ENCODE peak calls at places on chromosome 5, in five cellular contexts. M is WTC11, K is GM12878, D is K562, V is HepG2. Y is an unnamed sample.

GRCh38 chr5:100789641-100790160 is 113.4 kb downstream of the ST8SIA4 start:
- DNase-seq in M (no peak), K (no peak), D (no peak), V (no peak), Y (no peak)

GRCh38 chr5:92401492-92401891 is 1018.4 kb upstream of the ARRDC3 start:
- DNase-seq in M (no peak), K (no peak), D (no peak), V (no peak), Y (no peak)

GRCh38 chr5:8399471-8399870 is 530.5 kb downstream of the MTRR start:
- DNase-seq in M (no peak), K (no peak), D (no peak), V (no peak), Y (no peak)

GRCh38 chr5:66840527-66841013 is 244.4 kb downstream of the MAST4 start:
- DNase-seq in M (no peak), K (peak; percentile 78), D (no peak), V (peak; percentile 29), Y (no peak)

GRCh38 chr5:179484201-179484600 is 66.2 kb upstream of the RUFY1 start:
- DNase-seq in M (no peak), K (no peak), D (no peak), V (no peak), Y (no peak)

GRCh38 chr5:62886603-62887315 is 308.1 kb downstream of the LRRC70 start:
- DNase-seq in M (no peak), K (no peak), D (no peak), V (peak; percentile 14), Y (no peak)

GRCh38 chr5:162052671-162053070 is 14.9 kb upstream of the GABRG2 start:
- DNase-seq in M (no peak), K (no peak), D (no peak), V (no peak), Y (no peak)

GRCh38 chr5:176736271-176736965 is 73.9 kb upstream of the UNC5A start:
- DNase-seq in M (peak; percentile 4), K (no peak), D (no peak), V (no peak), Y (peak; percentile 41)

GRCh38 chr5:113546711-113547159 is 33.2 kb downstream of the YTHDC2 start:
- DNase-seq in M (no peak), K (no peak), D (no peak), V (no peak), Y (no peak)

GRCh38 chr5:135491038-135491551 is 38.9 kb upstream of the TIFAB start:
- DNase-seq in M (no peak), K (no peak), D (no peak), V (no peak), Y (no peak)

GRCh38 chr5:174571662-174572397 is 152.6 kb upstream of the MSX2 start:
- DNase-seq in M (no peak), K (no peak), D (no peak), V (peak; percentile 28), Y (no peak)

GRCh38 chr5:77312411-77312810 is 101.9 kb downstream of the PDE8B start:
- DNase-seq in M (no peak), K (no peak), D (no peak), V (no peak), Y (no peak)

GRCh38 chr5:39138182-39138487 is 63.9 kb upstream of the RICTOR start:
- DNase-seq in M (no peak), K (no peak), D (no peak), V (no peak), Y (no peak)

GRCh38 chr5:123670981-123671557 is 159.1 kb downstream of the CSNK1G3 start:
- DNase-seq in M (peak; percentile 53), K (no peak), D (peak; percentile 33), V (peak; percentile 34), Y (peak; percentile 9)

GRCh38 chr5:168307925-168308584 is 16.6 kb downstream of the WWC1 start:
- DNase-seq in M (no peak), K (no peak), D (no peak), V (no peak), Y (no peak)

GRCh38 chr5:130164966-130165365 is 260.7 kb downstream of the CHSY3 start:
- DNase-seq in M (no peak), K (no peak), D (no peak), V (no peak), Y (no peak)

GRCh38 chr5:181170996-181171395 is 23.6 kb downstream of the OR2V2 start:
- DNase-seq in M (no peak), K (no peak), D (no peak), V (no peak), Y (no peak)

GRCh38 chr5:59266410-59266809 is 627.1 kb downstream of the PDE4D start:
- DNase-seq in M (no peak), K (no peak), D (no peak), V (no peak), Y (no peak)

GRCh38 chr5:167725741-167726140 is 565.7 kb upstream of the WWC1 start:
- DNase-seq in M (no peak), K (no peak), D (no peak), V (no peak), Y (no peak)

GRCh38 chr5:52674815-52675545 is 112.7 kb upstream of the ITGA1 start:
- DNase-seq in M (no peak), K (no peak), D (no peak), V (no peak), Y (no peak)

GRCh38 chr5:79418276-79418675 is 95.7 kb downstream of the HOMER1 start:
- DNase-seq in M (no peak), K (no peak), D (no peak), V (no peak), Y (no peak)

GRCh38 chr5:82349651-82350050 is 71.5 kb upstream of the RPS23 start:
- DNase-seq in M (peak; percentile 79), K (no peak), D (peak; percentile 58), V (no peak), Y (peak; percentile 33)
- TF ChIP-seq ATF2 in M (no peak), K (no peak), D (no peak), V (no peak), Y (no peak)

GRCh38 chr5:151660616-151661015 is 26.1 kb downstream of the SPARC start:
- DNase-seq in M (no peak), K (no peak), D (no peak), V (no peak), Y (no peak)
- TF ChIP-seq ATF2 in M (no peak), K (no peak), D (no peak), V (no peak), Y (no peak)

DNA sequence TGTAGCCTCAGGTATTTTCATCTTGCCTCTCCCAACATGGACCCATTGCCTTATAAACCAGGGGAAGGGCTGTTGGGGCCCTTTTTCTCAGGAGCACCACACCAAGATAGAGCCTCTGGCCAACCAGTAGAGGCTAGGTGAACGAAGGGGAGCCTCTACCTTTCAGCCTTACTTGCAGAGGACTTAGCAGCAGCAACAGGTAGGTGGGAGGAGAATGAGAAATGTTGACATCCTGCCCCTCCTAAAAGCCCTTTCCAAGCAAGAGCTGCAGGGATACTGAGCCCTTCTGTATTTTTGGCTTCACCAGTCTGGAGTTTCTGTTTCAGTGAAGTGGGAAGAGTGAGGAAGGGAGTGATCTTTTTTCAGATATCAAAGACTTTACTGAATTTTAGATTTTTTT is 77.4 kb downstream of the MTREX start:
- DNase-seq in M (no peak), K (no peak), D (no peak), V (no peak), Y (no peak)
- TF ChIP-seq ATF2 in M (no peak), K (no peak), D (no peak), V (no peak), Y (no peak)

GRCh38 chr5:34652466-34652865 is 3.7 kb upstream of the RAI14 start:
- DNase-seq in M (no peak), K (no peak), D (no peak), V (no peak), Y (no peak)
- TF ChIP-seq ATF2 in M (no peak), K (no peak), D (no peak), V (no peak), Y (no peak)

GRCh38 chr5:172453206-172453985 is 929 bp downstream of the SH3PXD2B start:
- DNase-seq in M (peak; percentile 66), K (no peak), D (no peak), V (peak; percentile 49), Y (no peak)
- TF ChIP-seq ATF2 in M (no peak), K (no peak), D (no peak), V (no peak), Y (no peak)

DNA sequence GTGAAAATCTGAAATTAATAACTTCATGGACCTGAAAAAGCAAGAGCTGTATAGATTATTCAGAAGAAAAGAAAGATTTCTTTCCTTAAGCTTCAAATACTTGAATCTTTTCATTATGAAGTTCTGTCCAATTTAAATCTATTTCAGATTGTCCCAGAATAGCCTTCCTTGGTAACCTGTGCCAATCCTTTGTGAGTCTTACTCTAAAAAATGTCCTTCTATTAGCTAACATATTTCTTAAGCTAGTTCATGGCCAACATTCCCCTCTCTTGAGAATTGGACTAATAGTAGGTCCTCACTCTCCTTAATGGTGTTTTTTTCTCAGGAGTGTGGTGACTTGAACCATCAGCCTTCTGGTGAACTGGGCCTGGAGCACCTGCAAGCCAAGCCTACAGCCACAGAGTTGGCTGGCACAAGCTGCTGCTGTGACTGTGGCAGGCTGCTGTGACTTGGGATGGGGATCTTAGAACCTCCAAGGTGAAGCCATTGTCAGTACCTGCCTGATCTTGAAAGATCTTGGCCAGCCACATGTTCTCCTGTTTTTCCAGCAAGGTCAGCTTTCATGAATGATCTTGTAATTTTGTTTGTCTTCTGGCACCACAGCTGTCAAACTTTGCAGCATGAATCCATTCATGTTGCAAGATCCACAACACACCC is 262.6 kb upstream of the MAP3K1 start:
- DNase-seq in M (no peak), K (no peak), D (no peak), V (no peak), Y (no peak)
- TF ChIP-seq ATF2 in M (no peak), K (no peak), D (no peak), V (no peak), Y (no peak)

DNA sequence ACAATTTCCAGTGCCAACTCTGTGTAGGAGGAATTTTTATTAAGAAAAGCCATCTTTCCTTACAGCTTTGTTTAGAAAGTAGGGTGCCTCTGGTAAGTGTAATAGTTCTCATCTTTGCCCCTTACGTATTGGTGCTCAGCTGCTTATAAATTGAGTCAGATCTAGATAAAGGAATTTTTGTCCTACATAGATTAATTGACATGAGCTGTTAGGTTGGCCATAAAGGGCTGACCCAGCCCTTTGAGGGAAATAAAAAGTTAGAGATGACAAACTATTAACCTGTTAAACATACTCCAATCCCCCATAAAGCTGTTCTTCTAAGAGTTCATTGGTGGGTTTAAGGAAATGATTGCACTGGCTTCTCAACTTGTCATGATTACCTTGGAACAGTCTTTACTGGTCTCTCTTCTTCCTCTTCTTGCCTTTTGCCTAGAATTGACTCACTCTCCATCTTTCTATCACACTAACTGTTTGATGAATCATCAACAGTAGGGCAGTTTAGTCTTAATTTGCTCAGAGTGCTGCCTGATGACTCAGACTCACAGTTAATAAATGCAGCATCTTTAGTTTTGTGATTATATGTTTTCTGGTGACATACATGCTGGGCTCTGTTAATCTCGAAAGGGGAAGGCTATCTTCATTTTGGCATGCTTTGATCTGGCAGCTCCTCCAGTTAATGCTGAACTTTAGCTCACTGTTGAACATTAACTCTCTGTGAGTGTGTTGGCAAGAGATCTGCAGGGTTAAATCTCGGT is 51.7 kb downstream of the ARHGAP26 start:
- DNase-seq in M (no peak), K (no peak), D (no peak), V (peak; percentile 85), Y (no peak)
- TF ChIP-seq ATF2 in M (no peak), K (no peak), D (no peak), V (no peak), Y (no peak)